ENCODE peak calls at places on chromosomes 5 and 9, in four cellular contexts. T is OCI-LY7, V is adipocyte, I is hepatocyte. D is an unnamed sample.
A peak's percentile ranks its signal among the peaks of the same experiment; 100 is the strongest.

GRCh38 chr5:172106511-172107356 is 81.3 kb downstream of the STK10 start:
- DNase-seq in T (peak; percentile 57), V (peak; percentile 80), I (peak; percentile 66), D (peak; percentile 26)

GRCh38 chr9:36101916-36102741 is 34.4 kb upstream of the GLIPR2 start:
- DNase-seq in T (no peak), V (peak; percentile 90), I (peak; percentile 59), D (peak; percentile 25)

GRCh38 chr5:77301447-77301878 is 91.0 kb downstream of the PDE8B start:
- DNase-seq in T (no peak), V (peak; percentile 52), I (no peak), D (no peak)

GRCh38 chr5:14268738-14269137 is 125.6 kb downstream of the TRIO start:
- DNase-seq in T (no peak), V (peak; percentile 60), I (no peak), D (no peak)

GRCh38 chr5:134503937-134504437 is 21.5 kb upstream of the JADE2 start:
- DNase-seq in T (no peak), V (peak; percentile 10), I (no peak), D (no peak)

GRCh38 chr5:160685219-160685618 is 166.8 kb downstream of the ATP10B start:
- DNase-seq in T (no peak), V (no peak), I (peak; percentile 40), D (peak; percentile 91)

GRCh38 chr9:89863141-89863540 is 258.3 kb downstream of the GADD45G start:
- DNase-seq in T (no peak), V (no peak), I (no peak), D (no peak)

GRCh38 chr5:74888117-74888516 is 21.9 kb upstream of the FAM169A start:
- DNase-seq in T (no peak), V (no peak), I (no peak), D (no peak)

GRCh38 chr5:133400831-133401351 is 211.4 kb downstream of the FSTL4 start:
- DNase-seq in T (no peak), V (no peak), I (no peak), D (no peak)

GRCh38 chr5:1441166-1441865 is 3.9 kb downstream of the SLC6A3 start:
- DNase-seq in T (no peak), V (no peak), I (no peak), D (no peak)

GRCh38 chr5:73796164-73797141 is 170.5 kb downstream of the ARHGEF28 start:
- DNase-seq in T (no peak), V (peak; percentile 82), I (peak; percentile 56), D (no peak)

GRCh38 chr5:100647461-100648230 is 112.5 kb downstream of the FAM174A start:
- DNase-seq in T (no peak), V (peak; percentile 11), I (peak; percentile 61), D (peak; percentile 62)

GRCh38 chr9:128191406-128192046 is at the start of gene CIZ1:
- DNase-seq in T (peak; percentile 89), V (peak; percentile 91), I (peak; percentile 93), D (peak; percentile 79)

GRCh38 chr9:126125177-126125576 is 201.5 kb upstream of the MVB12B start:
- DNase-seq in T (no peak), V (peak; percentile 1), I (peak; percentile 2), D (no peak)

GRCh38 chr5:135317286-135317685 is 81.7 kb downstream of the MACROH2A1 start:
- DNase-seq in T (no peak), V (no peak), I (no peak), D (no peak)

GRCh38 chr9:84778537-84778936 is 109.0 kb downstream of the NTRK2 start:
- DNase-seq in T (no peak), V (no peak), I (no peak), D (no peak)

GRCh38 chr5:72472666-72473422 is 34.4 kb downstream of the ZNF366 start:
- DNase-seq in T (no peak), V (no peak), I (no peak), D (no peak)

GRCh38 chr9:87973791-87974292 is 491 bp downstream of the CDK20 start:
- DNase-seq in T (no peak), V (no peak), I (peak; percentile 22), D (no peak)

GRCh38 chr5:88664630-88665029 is 218.4 kb downstream of the MEF2C start:
- DNase-seq in T (no peak), V (no peak), I (no peak), D (no peak)

GRCh38 chr5:170076211-170076610 is 29.5 kb upstream of the FOXI1 start:
- DNase-seq in T (no peak), V (no peak), I (no peak), D (no peak)

DNA sequence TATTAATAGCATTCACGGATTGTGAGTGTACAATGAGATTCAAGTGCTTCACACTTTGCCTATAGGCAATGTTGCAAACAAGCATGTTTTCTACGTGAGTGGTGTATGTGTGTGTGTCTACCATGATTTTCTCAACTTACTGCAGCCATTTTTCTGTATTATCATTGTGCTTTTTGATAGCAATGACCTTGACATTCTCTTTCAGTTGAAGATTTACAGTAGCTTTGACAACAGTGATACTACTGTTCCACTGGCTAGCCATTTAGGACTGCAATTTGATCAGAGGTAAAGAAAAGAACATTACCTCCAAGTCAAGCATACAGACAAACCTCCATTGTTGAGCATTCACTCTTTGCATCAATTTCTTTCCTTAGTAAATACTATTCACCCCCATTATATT is 297.0 kb downstream of the MAN2A1 start:
- DNase-seq in T (no peak), V (no peak), I (no peak), D (no peak)
- H3K4me1 ChIP-seq in T (no peaks in the 10 kb centered on the region), V (no peaks in the 10 kb centered on the region), I (peaks cover 20% of the 10 kb centered on the region), D (peaks cover 5% of the 10 kb centered on the region)

DNA sequence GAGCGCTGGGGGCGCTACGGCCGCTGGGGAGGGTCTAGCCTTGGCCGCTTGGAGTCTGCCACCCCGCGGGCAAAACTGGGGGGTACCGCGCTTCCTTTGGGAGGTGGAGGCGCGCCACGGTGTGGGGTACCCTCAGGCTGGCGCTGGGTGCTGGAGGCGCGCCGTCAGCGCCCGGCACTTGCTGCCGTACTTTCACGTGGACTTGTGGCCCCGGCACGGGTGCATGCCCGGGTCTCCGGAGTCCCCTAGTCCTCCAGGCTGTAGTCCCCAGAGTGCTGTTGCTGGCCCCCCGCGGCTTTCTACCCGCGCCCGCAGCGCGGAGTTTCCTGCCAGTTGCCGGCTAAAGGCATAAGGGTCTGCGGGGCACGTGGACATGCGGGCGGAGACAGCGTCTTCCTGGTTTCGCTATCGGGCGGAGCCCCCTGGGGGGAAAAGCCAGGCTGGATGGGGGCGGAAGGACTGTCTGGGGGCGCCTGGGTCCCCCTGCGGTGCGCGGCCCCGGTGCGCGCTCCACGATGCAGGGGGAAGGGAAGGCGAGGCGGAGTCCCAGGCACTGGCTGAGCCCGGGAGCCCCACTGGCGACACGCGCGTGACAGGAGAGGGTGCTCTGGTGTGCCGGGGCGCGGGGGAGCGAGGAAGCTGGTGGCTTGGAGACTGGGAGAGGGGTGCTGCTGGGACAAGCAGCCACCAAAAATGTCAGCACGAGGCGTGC is 666 bp downstream of the PPARGC1B start:
- DNase-seq in T (peak; percentile 75), V (peak; percentile 56), I (peak; percentile 58), D (peak; percentile 63)
- H3K9me3 ChIP-seq in T (no peaks in the 10 kb centered on the region), V (no peaks in the 10 kb centered on the region), I (no peaks in the 10 kb centered on the region), D (no peaks in the 10 kb centered on the region)

DNA sequence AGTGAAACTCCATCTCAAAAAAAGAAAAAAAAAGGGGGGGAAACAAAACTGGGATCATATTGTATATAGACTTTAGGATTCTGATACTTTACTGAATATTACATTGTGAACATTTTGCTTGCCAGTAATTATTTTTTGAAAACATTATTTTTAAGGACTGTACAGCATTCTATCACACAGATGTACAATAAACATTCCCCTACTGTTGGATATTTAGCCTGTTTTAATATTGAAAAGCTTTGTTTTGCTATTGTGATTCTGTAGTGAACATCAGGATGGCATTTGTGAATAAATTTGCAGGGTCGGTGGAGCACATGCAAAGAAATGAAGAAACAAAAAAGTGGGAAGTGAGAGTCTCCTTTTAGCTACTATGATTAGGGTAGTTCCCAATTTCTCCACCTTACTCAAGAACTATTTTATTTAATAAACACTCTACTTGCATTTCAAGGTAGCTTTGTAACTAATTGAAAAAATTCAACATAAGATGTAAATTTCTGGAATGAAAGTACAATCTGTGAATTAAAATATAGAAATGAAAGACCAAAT is 18.7 kb downstream of the RASGRF2 start:
- DNase-seq in T (no peak), V (no peak), I (no peak), D (no peak)
- H3K4me3 ChIP-seq in T (no peak overlapping the region), V (no peak overlapping the region), I (no peak overlapping the region), D (no peak overlapping the region)

GRCh38 chr5:3101561-3101960 is 350.1 kb upstream of the IRX2 start:
- DNase-seq in T (no peak), V (no peak), I (no peak), D (no peak)

GRCh38 chr5:3098821-3099220 is 347.3 kb upstream of the IRX2 start:
- DNase-seq in T (no peak), V (no peak), I (no peak), D (no peak)

GRCh38 chr5:3100921-3101551 is 349.6 kb upstream of the IRX2 start:
- DNase-seq in T (no peak), V (no peak), I (no peak), D (no peak)

GRCh38 chr5:3099954-3100353 is 348.5 kb upstream of the IRX2 start:
- DNase-seq in T (no peak), V (no peak), I (no peak), D (no peak)

DNA sequence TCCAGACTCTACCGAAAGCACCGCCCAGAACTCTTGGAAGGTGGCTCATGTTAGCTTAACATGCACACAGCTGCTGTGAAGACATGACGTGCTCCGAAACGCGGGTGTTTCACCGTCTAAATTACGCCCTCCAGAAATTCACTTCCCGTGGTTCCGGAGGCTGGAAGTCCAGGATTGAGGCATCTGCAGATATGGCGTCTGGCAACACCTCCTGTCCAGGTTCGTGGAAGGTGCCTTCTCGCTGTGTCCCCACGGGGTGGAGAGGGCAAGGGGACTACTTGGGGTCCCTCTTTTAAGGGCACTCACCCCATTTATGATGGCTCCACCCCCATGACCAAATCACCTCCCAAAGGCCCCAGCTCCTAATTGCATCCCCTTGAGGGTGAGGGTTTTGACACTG is 348.0 kb upstream of the IRX2 start:
- DNase-seq in T (no peak), V (no peak), I (no peak), D (no peak)
- H3K4me1 ChIP-seq in T (no peaks in the 10 kb centered on the region), V (no peaks in the 10 kb centered on the region), I (peaks cover 13% of the 10 kb centered on the region), D (no peaks in the 10 kb centered on the region)

DNA sequence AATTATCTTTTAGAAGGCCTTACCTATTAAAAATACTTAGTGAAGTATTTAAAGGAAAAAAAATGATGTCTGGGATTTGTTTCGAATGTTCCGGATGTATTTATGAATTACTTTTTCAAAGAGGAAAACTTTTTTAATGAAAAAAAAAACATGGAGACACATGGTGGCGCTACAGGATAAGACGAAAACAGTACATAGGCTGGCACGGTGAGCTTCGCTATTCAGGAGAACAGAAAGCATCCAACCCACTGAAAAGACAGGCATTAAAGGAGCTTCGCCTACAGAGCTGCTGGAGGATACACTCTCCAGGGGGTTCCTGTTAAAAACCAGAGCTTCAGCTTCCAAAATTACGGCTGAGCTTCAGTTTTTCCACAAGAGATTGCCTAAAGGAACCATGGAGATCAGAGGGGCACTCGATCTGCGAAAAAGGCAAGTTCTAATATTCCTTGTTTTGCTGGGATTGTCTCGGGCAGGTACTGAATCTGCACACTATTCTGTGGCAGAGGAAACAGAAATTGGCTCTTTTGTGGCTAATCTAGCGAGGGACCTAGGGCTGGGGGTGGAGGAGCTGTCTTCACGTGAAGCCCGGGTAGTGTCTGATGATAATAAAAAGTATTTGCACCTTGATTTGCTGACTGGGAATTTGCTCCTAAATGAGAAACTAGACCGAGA is at the start of gene PCDHB14:
- DNase-seq in T (peak; percentile 34), V (peak; percentile 78), I (peak; percentile 21), D (no peak)
- H3K9me3 ChIP-seq in T (no peaks in the 10 kb centered on the region), V (peaks cover 69% of the 10 kb centered on the region), I (peaks cover 27% of the 10 kb centered on the region), D (no peaks in the 10 kb centered on the region)

DNA sequence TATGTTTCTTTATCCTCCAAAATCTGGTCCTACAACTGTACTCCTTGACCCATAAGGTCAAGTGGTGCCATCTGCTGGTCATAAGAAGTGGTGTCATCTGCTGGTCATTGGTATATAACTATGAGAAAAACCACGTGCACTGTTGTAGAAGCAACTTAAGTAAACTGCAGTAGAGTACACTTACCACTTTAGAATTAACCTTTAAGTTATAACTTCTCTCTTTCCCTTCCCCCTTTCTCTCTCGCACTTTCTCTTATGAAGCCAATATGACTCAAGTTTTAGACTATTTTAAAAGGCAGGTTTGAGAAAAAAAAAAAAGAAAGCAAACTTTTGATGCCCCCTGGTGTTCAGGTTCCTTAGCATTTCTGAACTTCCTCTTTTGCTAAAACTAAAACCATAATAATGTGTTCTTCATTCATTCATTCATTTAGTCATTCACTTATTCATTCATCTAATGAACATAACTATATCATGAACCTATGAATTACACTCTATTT is 12.8 kb upstream of the MTAP start:
- DNase-seq in T (peak; percentile 90), V (peak; percentile 95), I (peak; percentile 91), D (peak; percentile 88)
- H3K4me3 ChIP-seq in T (peak overlapping the region; percentile 33), V (peak overlapping the region; percentile 81), I (no peak overlapping the region), D (no peak overlapping the region)